ENCODE peak calls at places on chromosomes 6 and 20, in six cellular contexts. One of them, this sample, is unnamed.

GRCh38 chr20:32356935-32357868 is 929 bp upstream of the ASXL1 start:
- DNase-seq in astrocyte of the hippocampus: peak; percentile 22
- DNase-seq in cerebellum: no peak
- DNase-seq in neuronal stem cell: no peak
- DNase-seq in HAP-1: no peak
- DNase-seq in psoas muscle: no peak
- DNase-seq in this sample: no peak

GRCh38 chr20:54416770-54417169 is 58.6 kb upstream of the DOK5 start:
- DNase-seq in astrocyte of the hippocampus: no peak
- DNase-seq in HAP-1: no peak
- DNase-seq in neuronal stem cell: no peak
- DNase-seq in cerebellum: no peak
- DNase-seq in psoas muscle: no peak
- DNase-seq in this sample: no peak

GRCh38 chr6:108661430-108661829 is 100.7 kb downstream of the FOXO3 start:
- DNase-seq in cerebellum: peak; percentile 43
- DNase-seq in HAP-1: no peak
- DNase-seq in neuronal stem cell: no peak
- DNase-seq in astrocyte of the hippocampus: no peak
- DNase-seq in psoas muscle: no peak
- DNase-seq in this sample: no peak

GRCh38 chr20:22974354-22974753 is 60.8 kb upstream of the SSTR4 start:
- DNase-seq in HAP-1: no peak
- DNase-seq in psoas muscle: no peak
- DNase-seq in neuronal stem cell: no peak
- DNase-seq in cerebellum: no peak
- DNase-seq in astrocyte of the hippocampus: no peak
- DNase-seq in this sample: no peak

GRCh38 chr6:1535295-1535694 is 74.4 kb upstream of the FOXC1 start:
- DNase-seq in HAP-1: no peak
- DNase-seq in neuronal stem cell: no peak
- DNase-seq in psoas muscle: no peak
- DNase-seq in astrocyte of the hippocampus: peak; percentile 43
- DNase-seq in cerebellum: no peak
- DNase-seq in this sample: no peak

GRCh38 chr6:136820541-136820940 is 1.9 kb upstream of the PEX7 start:
- DNase-seq in astrocyte of the hippocampus: no peak
- DNase-seq in neuronal stem cell: no peak
- DNase-seq in HAP-1: no peak
- DNase-seq in cerebellum: no peak
- DNase-seq in psoas muscle: no peak
- DNase-seq in this sample: no peak

GRCh38 chr20:18857640-18858039 is 44.1 kb downstream of the SCP2D1 start:
- DNase-seq in cerebellum: no peak
- DNase-seq in neuronal stem cell: no peak
- DNase-seq in HAP-1: no peak
- DNase-seq in astrocyte of the hippocampus: peak; percentile 34
- DNase-seq in psoas muscle: no peak
- DNase-seq in this sample: no peak

GRCh38 chr6:30926644-30927043 is 5.3 kb downstream of the SFTA2 start:
- DNase-seq in HAP-1: no peak
- DNase-seq in psoas muscle: peak; percentile 86
- DNase-seq in neuronal stem cell: no peak
- DNase-seq in cerebellum: peak; percentile 73
- DNase-seq in astrocyte of the hippocampus: peak; percentile 60
- DNase-seq in this sample: no peak

GRCh38 chr6:158805698-158806373 is 13.3 kb downstream of the EZR start:
- DNase-seq in neuronal stem cell: no peak
- DNase-seq in HAP-1: no peak
- DNase-seq in astrocyte of the hippocampus: no peak
- DNase-seq in psoas muscle: no peak
- DNase-seq in cerebellum: no peak
- DNase-seq in this sample: no peak

GRCh38 chr20:1327241-1327653 is 1.7 kb downstream of the SDCBP2 start:
- DNase-seq in astrocyte of the hippocampus: no peak
- DNase-seq in HAP-1: no peak
- DNase-seq in cerebellum: no peak
- DNase-seq in psoas muscle: no peak
- DNase-seq in neuronal stem cell: no peak
- DNase-seq in this sample: no peak

GRCh38 chr20:58171796-58172425 is 56.5 kb downstream of the ANKRD60 start:
- DNase-seq in HAP-1: no peak
- DNase-seq in neuronal stem cell: no peak
- DNase-seq in cerebellum: no peak
- DNase-seq in psoas muscle: no peak
- DNase-seq in astrocyte of the hippocampus: no peak
- DNase-seq in this sample: no peak

GRCh38 chr6:89927788-89928565 is 33.7 kb downstream of the GJA10 start:
- DNase-seq in neuronal stem cell: no peak
- DNase-seq in HAP-1: no peak
- DNase-seq in psoas muscle: no peak
- DNase-seq in cerebellum: no peak
- DNase-seq in astrocyte of the hippocampus: peak; percentile 44
- DNase-seq in this sample: no peak

GRCh38 chr6:53437557-53438202 is 88.9 kb upstream of the ELOVL5 start:
- DNase-seq in cerebellum: peak; percentile 24
- DNase-seq in psoas muscle: no peak
- DNase-seq in neuronal stem cell: peak; percentile 27
- DNase-seq in astrocyte of the hippocampus: peak; percentile 84
- DNase-seq in HAP-1: peak; percentile 71
- DNase-seq in this sample: peak; percentile 15

GRCh38 chr6:95866732-95867131 is 149.0 kb upstream of the FUT9 start:
- DNase-seq in cerebellum: no peak
- DNase-seq in neuronal stem cell: no peak
- DNase-seq in astrocyte of the hippocampus: peak; percentile 1
- DNase-seq in psoas muscle: no peak
- DNase-seq in HAP-1: peak; percentile 15
- DNase-seq in this sample: no peak

GRCh38 chr20:37254114-37254878 is 7.3 kb downstream of the GHRH start:
- DNase-seq in HAP-1: no peak
- DNase-seq in astrocyte of the hippocampus: no peak
- DNase-seq in psoas muscle: no peak
- DNase-seq in cerebellum: no peak
- DNase-seq in neuronal stem cell: no peak
- DNase-seq in this sample: no peak

GRCh38 chr20:17430515-17430914 is 100.7 kb downstream of the BFSP1 start:
- DNase-seq in cerebellum: no peak
- DNase-seq in neuronal stem cell: no peak
- DNase-seq in psoas muscle: no peak
- DNase-seq in HAP-1: peak; percentile 38
- DNase-seq in astrocyte of the hippocampus: no peak
- DNase-seq in this sample: no peak

GRCh38 chr6:137165375-137166246 is 7.8 kb downstream of the IL22RA2 start:
- DNase-seq in psoas muscle: no peak
- DNase-seq in HAP-1: no peak
- DNase-seq in neuronal stem cell: no peak
- DNase-seq in cerebellum: no peak
- DNase-seq in astrocyte of the hippocampus: no peak
- DNase-seq in this sample: no peak

GRCh38 chr20:24995741-24996448 is 3.3 kb upstream of the APMAP start:
- DNase-seq in HAP-1: no peak
- DNase-seq in neuronal stem cell: no peak
- DNase-seq in psoas muscle: peak; percentile 22
- DNase-seq in astrocyte of the hippocampus: no peak
- DNase-seq in cerebellum: no peak
- DNase-seq in this sample: no peak

GRCh38 chr20:62702886-62703852 is 5.5 kb upstream of the NTSR1 start:
- DNase-seq in psoas muscle: no peak
- DNase-seq in cerebellum: no peak
- DNase-seq in HAP-1: no peak
- DNase-seq in astrocyte of the hippocampus: peak; percentile 70
- DNase-seq in neuronal stem cell: no peak
- DNase-seq in this sample: no peak

GRCh38 chr20:7770578-7770977 is 169.7 kb downstream of the HAO1 start:
- DNase-seq in astrocyte of the hippocampus: no peak
- DNase-seq in HAP-1: no peak
- DNase-seq in psoas muscle: no peak
- DNase-seq in cerebellum: no peak
- DNase-seq in neuronal stem cell: no peak
- DNase-seq in this sample: no peak

GRCh38 chr20:10591956-10592521 is 81.8 kb downstream of the JAG1 start:
- DNase-seq in astrocyte of the hippocampus: peak; percentile 23
- DNase-seq in neuronal stem cell: no peak
- DNase-seq in HAP-1: no peak
- DNase-seq in psoas muscle: no peak
- DNase-seq in cerebellum: no peak
- DNase-seq in this sample: no peak

GRCh38 chr20:45912344-45912682 is 358 bp upstream of the PLTP start:
- DNase-seq in psoas muscle: no peak
- DNase-seq in neuronal stem cell: no peak
- DNase-seq in HAP-1: no peak
- DNase-seq in astrocyte of the hippocampus: no peak
- DNase-seq in cerebellum: no peak
- DNase-seq in this sample: no peak

GRCh38 chr20:10427060-10427692 is 6.8 kb downstream of the MKKS start:
- DNase-seq in astrocyte of the hippocampus: peak; percentile 79
- DNase-seq in psoas muscle: peak; percentile 64
- DNase-seq in neuronal stem cell: peak; percentile 42
- DNase-seq in cerebellum: peak; percentile 67
- DNase-seq in HAP-1: peak; percentile 43
- DNase-seq in this sample: no peak

GRCh38 chr6:85124472-85125428 is 325.1 kb upstream of the NT5E start:
- DNase-seq in psoas muscle: no peak
- DNase-seq in astrocyte of the hippocampus: no peak
- DNase-seq in HAP-1: no peak
- DNase-seq in cerebellum: no peak
- DNase-seq in neuronal stem cell: no peak
- DNase-seq in this sample: no peak

GRCh38 chr20:62856931-62857619 is 4.5 kb downstream of the TCFL5 start:
- DNase-seq in psoas muscle: no peak
- DNase-seq in astrocyte of the hippocampus: no peak
- DNase-seq in neuronal stem cell: no peak
- DNase-seq in HAP-1: no peak
- DNase-seq in cerebellum: no peak
- DNase-seq in this sample: no peak

This sample was measured in iPS DF 19.7.